ENCODE peak calls at places on chromosomes 11 and 22, in four cellular contexts. K is EL, T is NCI-H1092, D is fibroblast of the aortic adventitia. S is an unnamed sample.

GRCh38 chr11:959027-959426 is 33.4 kb downstream of the AP2A2 start:
- DNase-seq in K (no peak), T (no peak), D (no peak), S (no peak)

GRCh38 chr22:20404881-20405280 is 10.9 kb downstream of the ZNF74 start:
- DNase-seq in K (no peak), T (no peak), D (no peak), S (no peak)

GRCh38 chr11:27201454-27202302 is 161.1 kb downstream of the BBOX1 start:
- DNase-seq in K (peak; percentile 89), T (peak; percentile 96), D (peak; percentile 74), S (no peak)

GRCh38 chr22:46432164-46433068 is 96.9 kb downstream of the TRMU start:
- DNase-seq in K (no peak), T (no peak), D (peak; percentile 11), S (no peak)

GRCh38 chr11:46392421-46393230 is 1.1 kb upstream of the CHRM4 start:
- DNase-seq in K (peak; percentile 78), T (no peak), D (peak; percentile 71), S (peak; percentile 43)

GRCh38 chr22:22195265-22196017 is 49.1 kb upstream of the VPREB1 start:
- DNase-seq in K (peak; percentile 49), T (peak; percentile 75), D (peak; percentile 45), S (peak; percentile 17)

GRCh38 chr11:134599180-134599810 is 187.3 kb upstream of the B3GAT1 start:
- DNase-seq in K (no peak), T (no peak), D (no peak), S (no peak)

GRCh38 chr11:110859998-110860397 is 147.8 kb upstream of the ARHGAP20 start:
- DNase-seq in K (no peak), T (no peak), D (no peak), S (no peak)

GRCh38 chr22:34000879-34001526 is 80.7 kb upstream of the LARGE1 start:
- DNase-seq in K (no peak), T (no peak), D (no peak), S (no peak)

GRCh38 chr11:107721207-107721606 is 9.4 kb upstream of the SLN start:
- DNase-seq in K (no peak), T (no peak), D (no peak), S (no peak)

GRCh38 chr11:66686801-66687750 is 9.4 kb upstream of the RBM4B start:
- DNase-seq in K (no peak), T (no peak), D (no peak), S (no peak)

GRCh38 chr22:24566899-24567511 is 11.2 kb downstream of the SNRPD3 start:
- DNase-seq in K (no peak), T (no peak), D (no peak), S (no peak)

GRCh38 chr22:37887610-37888378 is 18.3 kb upstream of the MICALL1 start:
- DNase-seq in K (peak; percentile 81), T (no peak), D (peak; percentile 92), S (no peak)

GRCh38 chr11:126647735-126648134 is 292.2 kb downstream of the ST3GAL4 start:
- DNase-seq in K (peak; percentile 92), T (no peak), D (peak; percentile 78), S (no peak)

GRCh38 chr11:22938691-22939090 is 78.4 kb upstream of the CCDC179 start:
- DNase-seq in K (peak; percentile 5), T (no peak), D (no peak), S (no peak)

GRCh38 chr22:29503811-29504372 is 23.9 kb downstream of the NEFH start:
- DNase-seq in K (peak; percentile 70), T (no peak), D (peak; percentile 78), S (no peak)

GRCh38 chr11:47071871-47072270 is 104.8 kb downstream of the ARFGAP2 start:
- DNase-seq in K (no peak), T (no peak), D (peak; percentile 27), S (no peak)

GRCh38 chr22:30304495-30305244 is 15.4 kb upstream of the CASTOR1 start:
- DNase-seq in K (no peak), T (no peak), D (peak; percentile 72), S (no peak)

GRCh38 chr11:75184757-75185156 is 33.9 kb downstream of the SLCO2B1 start:
- DNase-seq in K (no peak), T (no peak), D (no peak), S (no peak)

GRCh38 chr11:89736566-89736965 is 26.5 kb downstream of the TRIM77 start:
- DNase-seq in K (no peak), T (no peak), D (no peak), S (no peak)

GRCh38 chr22:22955866-22956535 is 68.4 kb downstream of the IGLL5 start:
- DNase-seq in K (peak; percentile 62), T (peak; percentile 48), D (peak; percentile 81), S (peak; percentile 22)

GRCh38 chr11:77091146-77091940 is 11.3 kb upstream of the OMP start:
- DNase-seq in K (peak; percentile 64), T (peak; percentile 77), D (peak; percentile 74), S (peak; percentile 73)

GRCh38 chr11:832529-833113 is at the start of gene CD151:
- DNase-seq in K (peak; percentile 73), T (no peak), D (no peak), S (no peak)

GRCh38 chr11:117980280-117980679 is 5.9 kb upstream of the IL10RA start:
- DNase-seq in K (no peak), T (no peak), D (no peak), S (no peak)